ENCODE peak calls at places on chromosomes 4 and X, in five cellular contexts. One of them, this sample, is unnamed.

GRCh38 chr4:6427439-6428090 is 44.8 kb downstream of the PPP2R2C start:
- DNase-seq in psoas muscle: no peak
- DNase-seq in A549: no peak
- DNase-seq in fibroblast of lung: no peak
- DNase-seq in GM23338: peak
- DNase-seq in this sample: no peak

GRCh38 chrX:6226646-6227444 is 1.8 kb downstream of the NLGN4X start:
- DNase-seq in GM23338: peak
- DNase-seq in A549: no peak
- DNase-seq in fibroblast of lung: peak
- DNase-seq in psoas muscle: no peak
- DNase-seq in this sample: no peak

GRCh38 chrX:140762061-140762460 is 52.5 kb downstream of the LINC00632 start:
- DNase-seq in fibroblast of lung: peak
- DNase-seq in psoas muscle: no peak
- DNase-seq in GM23338: peak
- DNase-seq in A549: peak
- DNase-seq in this sample: peak

GRCh38 chr4:110005461-110006056 is 92.9 kb downstream of the EGF start:
- DNase-seq in psoas muscle: no peak
- DNase-seq in GM23338: peak
- DNase-seq in A549: peak
- DNase-seq in fibroblast of lung: peak
- DNase-seq in this sample: peak

GRCh38 chrX:3697220-3697684 is 16.2 kb downstream of the PRKX start:
- DNase-seq in GM23338: no peak
- DNase-seq in A549: no peak
- DNase-seq in psoas muscle: no peak
- DNase-seq in fibroblast of lung: no peak
- DNase-seq in this sample: no peak

GRCh38 chr4:100984901-100985300 is 362.4 kb downstream of the PPP3CA start:
- DNase-seq in GM23338: no peak
- DNase-seq in fibroblast of lung: peak
- DNase-seq in A549: no peak
- DNase-seq in psoas muscle: no peak
- DNase-seq in this sample: no peak

GRCh38 chr4:15336410-15337184 is 91.2 kb upstream of the C1QTNF7 start:
- DNase-seq in psoas muscle: no peak
- DNase-seq in GM23338: peak
- DNase-seq in fibroblast of lung: peak
- DNase-seq in A549: no peak
- DNase-seq in this sample: no peak

GRCh38 chr4:88858752-88859151 is 161.1 kb upstream of the NAP1L5 start:
- DNase-seq in A549: no peak
- DNase-seq in GM23338: no peak
- DNase-seq in psoas muscle: no peak
- DNase-seq in fibroblast of lung: no peak
- DNase-seq in this sample: no peak

GRCh38 chr4:77104405-77105292 is 28.9 kb upstream of the CCNI start:
- DNase-seq in fibroblast of lung: peak
- DNase-seq in GM23338: no peak
- DNase-seq in A549: no peak
- DNase-seq in psoas muscle: peak
- DNase-seq in this sample: no peak

GRCh38 chr4:40547446-40548132 is 82.1 kb downstream of the RBM47 start:
- DNase-seq in psoas muscle: no peak
- DNase-seq in GM23338: no peak
- DNase-seq in fibroblast of lung: peak
- DNase-seq in A549: no peak
- DNase-seq in this sample: no peak

GRCh38 chr4:159946983-159947645 is 844.2 kb downstream of the RAPGEF2 start:
- DNase-seq in A549: peak
- DNase-seq in fibroblast of lung: peak
- DNase-seq in GM23338: peak
- DNase-seq in psoas muscle: no peak
- DNase-seq in this sample: peak

GRCh38 chr4:84499065-84499982 is at the start of gene NKX6-1:
- DNase-seq in A549: peak
- DNase-seq in psoas muscle: peak
- DNase-seq in fibroblast of lung: peak
- DNase-seq in GM23338: peak
- DNase-seq in this sample: no peak

GRCh38 chrX:1435241-1435900 is 17.3 kb downstream of the ASMTL start:
- DNase-seq in GM23338: no peak
- DNase-seq in A549: no peak
- DNase-seq in fibroblast of lung: no peak
- DNase-seq in psoas muscle: no peak
- DNase-seq in this sample: peak

GRCh38 chrX:69128573-69128972 is 36.7 kb downstream of the PJA1 start:
- DNase-seq in fibroblast of lung: peak
- DNase-seq in A549: no peak
- DNase-seq in GM23338: peak
- DNase-seq in psoas muscle: no peak
- DNase-seq in this sample: no peak

GRCh38 chrX:150602296-150602695 is 33.9 kb downstream of the MTM1 start:
- DNase-seq in GM23338: no peak
- DNase-seq in A549: no peak
- DNase-seq in fibroblast of lung: no peak
- DNase-seq in psoas muscle: no peak
- DNase-seq in this sample: no peak

GRCh38 chr4:90780193-90780592 is 653.0 kb downstream of the CCSER1 start:
- DNase-seq in fibroblast of lung: no peak
- DNase-seq in A549: no peak
- DNase-seq in GM23338: no peak
- DNase-seq in psoas muscle: no peak
- DNase-seq in this sample: no peak

GRCh38 chrX:29721152-29721551 is 494.2 kb upstream of the MAGEB2 start:
- DNase-seq in fibroblast of lung: no peak
- DNase-seq in A549: no peak
- DNase-seq in GM23338: no peak
- DNase-seq in psoas muscle: no peak
- DNase-seq in this sample: no peak

GRCh38 chr4:122666527-122667245 is 45.8 kb upstream of the IL21 start:
- DNase-seq in psoas muscle: no peak
- DNase-seq in fibroblast of lung: peak
- DNase-seq in A549: peak
- DNase-seq in GM23338: no peak
- DNase-seq in this sample: peak

GRCh38 chrX:15903186-15903681 is 48.6 kb upstream of the AP1S2 start:
- DNase-seq in fibroblast of lung: no peak
- DNase-seq in psoas muscle: no peak
- DNase-seq in A549: no peak
- DNase-seq in GM23338: no peak
- DNase-seq in this sample: no peak

GRCh38 chr4:54802336-54802735 is 144.6 kb downstream of the KIT start:
- DNase-seq in A549: no peak
- DNase-seq in fibroblast of lung: no peak
- DNase-seq in psoas muscle: no peak
- DNase-seq in GM23338: no peak
- DNase-seq in this sample: no peak
- H3K27ac ChIP-seq in A549: no peak
- H3K27ac ChIP-seq in fibroblast of lung: no peak
- H3K27ac ChIP-seq in psoas muscle: no peak
- H3K27ac ChIP-seq in GM23338: no peak
- H3K27ac ChIP-seq in this sample: no peak

GRCh38 chr4:113976937-113977855 is 2.3 kb downstream of the ARSJ start:
- DNase-seq in GM23338: no peak
- DNase-seq in psoas muscle: no peak
- DNase-seq in A549: no peak
- DNase-seq in fibroblast of lung: peak
- DNase-seq in this sample: no peak
- H3K4me3 ChIP-seq in GM23338: peak
- H3K4me3 ChIP-seq in psoas muscle: peak
- H3K4me3 ChIP-seq in A549: peak
- H3K4me3 ChIP-seq in fibroblast of lung: peak
- H3K4me3 ChIP-seq in this sample: no peak

GRCh38 chr4:37757705-37758104 is 68.8 kb upstream of the PGM2 start:
- DNase-seq in GM23338: no peak
- DNase-seq in psoas muscle: no peak
- DNase-seq in A549: no peak
- DNase-seq in fibroblast of lung: no peak
- DNase-seq in this sample: no peak
- H3K27ac ChIP-seq in GM23338: no peak
- H3K27ac ChIP-seq in psoas muscle: no peak
- H3K27ac ChIP-seq in A549: no peak
- H3K27ac ChIP-seq in fibroblast of lung: no peak
- H3K27ac ChIP-seq in this sample: no peak

GRCh38 chr4:150664935-150665334 is 83.0 kb downstream of the MAB21L2 start:
- DNase-seq in A549: no peak
- DNase-seq in psoas muscle: no peak
- DNase-seq in fibroblast of lung: peak
- DNase-seq in GM23338: no peak
- DNase-seq in this sample: no peak
- H3K4me3 ChIP-seq in A549: no peak
- H3K4me3 ChIP-seq in psoas muscle: no peak
- H3K4me3 ChIP-seq in fibroblast of lung: no peak
- H3K4me3 ChIP-seq in GM23338: no peak
- H3K4me3 ChIP-seq in this sample: no peak

GRCh38 chr4:3515646-3516045 is 16.6 kb downstream of the LRPAP1 start:
- DNase-seq in fibroblast of lung: no peak
- DNase-seq in psoas muscle: peak
- DNase-seq in A549: no peak
- DNase-seq in GM23338: no peak
- DNase-seq in this sample: peak
- H3K27ac ChIP-seq in fibroblast of lung: no peak
- H3K27ac ChIP-seq in psoas muscle: no peak
- H3K27ac ChIP-seq in A549: no peak
- H3K27ac ChIP-seq in GM23338: no peak
- H3K27ac ChIP-seq in this sample: no peak

GRCh38 chrX:75156537-75156945 is 458 bp upstream of the ABCB7 start:
- DNase-seq in psoas muscle: no peak
- DNase-seq in fibroblast of lung: peak
- DNase-seq in A549: no peak
- DNase-seq in GM23338: peak
- DNase-seq in this sample: no peak
- H3K4me3 ChIP-seq in psoas muscle: peak
- H3K4me3 ChIP-seq in fibroblast of lung: peak
- H3K4me3 ChIP-seq in A549: peak
- H3K4me3 ChIP-seq in GM23338: peak
- H3K4me3 ChIP-seq in this sample: peak